ENCODE peak calls at places on chromosomes 7 and 10, in five cellular contexts. V is AG08396; W is iPS-NIHi11; N is HTR-8/SVneo; B is stimulated activated CD4-positive, alpha-beta T cell treated with anti-CD3 and anti-CD28 coated beads, Interleukin-1b, Interleukin-23, amount 100 ng/mL, for 24 hours. A is an unnamed sample.

GRCh38 chr7:81410471-81411117 is 359.3 kb downstream of the HGF start:
- DNase-seq in V (no peak), W (peak), N (no peak), B (no peak), A (no peak)

GRCh38 chr10:93309062-93309461 is 173.1 kb downstream of the MYOF start:
- DNase-seq in V (no peak), W (no peak), N (no peak), B (no peak), A (peak)

GRCh38 chr7:41996381-41997035 is 240.5 kb downstream of the GLI3 start:
- DNase-seq in V (no peak), W (no peak), N (peak), B (no peak), A (peak)

GRCh38 chr10:5563991-5564536 is 39.3 kb downstream of the CALML3 start:
- DNase-seq in V (peak), W (no peak), N (no peak), B (peak), A (peak)

GRCh38 chr7:134453526-134453925 is 5.4 kb downstream of the AKR1B1 start:
- DNase-seq in V (no peak), W (no peak), N (no peak), B (no peak), A (no peak)

GRCh38 chr7:2510909-2511768 is 8.4 kb upstream of the LFNG start:
- DNase-seq in V (no peak), W (no peak), N (no peak), B (no peak), A (no peak)

GRCh38 chr10:110883924-110884323 is 12.2 kb downstream of the PDCD4 start:
- DNase-seq in V (no peak), W (no peak), N (no peak), B (no peak), A (no peak)

GRCh38 chr7:20787658-20788057 is 972 bp upstream of the SP8 start:
- DNase-seq in V (no peak), W (no peak), N (no peak), B (no peak), A (no peak)

GRCh38 chr10:63627376-63627775 is 106.2 kb downstream of the REEP3 start:
- DNase-seq in V (no peak), W (no peak), N (no peak), B (no peak), A (peak)

GRCh38 chr7:92727755-92728154 is 108.6 kb downstream of the CDK6 start:
- DNase-seq in V (no peak), W (no peak), N (no peak), B (no peak), A (peak)